ENCODE peak calls at places on chromosomes 5 and 9, in five cellular contexts. O is spleen, L is right lobe of liver, I is endothelial cell of umbilical vein, M is fibroblast of pulmonary artery. Q is an unnamed sample.

GRCh38 chr5:111583761-111584203 is 71.4 kb upstream of the STARD4 start:
- DNase-seq in O (no peak), I (no peak), M (no peak), L (no peak), Q (no peak)

GRCh38 chr5:175444060-175444904 is at the start of gene DRD1:
- DNase-seq in O (peak), L (peak), I (peak), M (peak), Q (no peak)

GRCh38 chr5:159175547-159175946 is 33.8 kb downstream of the RNF145 start:
- DNase-seq in I (peak), O (no peak), L (no peak), M (peak), Q (no peak)

GRCh38 chr9:135488527-135488926 is 8.9 kb downstream of the PPP1R26 start:
- DNase-seq in M (no peak), O (peak), I (no peak), L (peak), Q (no peak)

GRCh38 chr9:125749951-125750655 is 2.9 kb downstream of the PBX3 start:
- DNase-seq in I (peak), O (no peak), L (no peak), M (no peak), Q (no peak)

GRCh38 chr5:77231470-77232138 is 21.1 kb downstream of the PDE8B start:
- DNase-seq in M (no peak), O (no peak), L (no peak), I (no peak), Q (no peak)

GRCh38 chr9:93452710-93453046 is 703 bp downstream of the FAM120AOS start:
- DNase-seq in M (no peak), I (no peak), L (no peak), O (peak), Q (no peak)

GRCh38 chr9:134618823-134619454 is 22.7 kb upstream of the COL5A1 start:
- DNase-seq in I (no peak), L (peak), M (no peak), O (peak), Q (peak)

GRCh38 chr9:115104908-115105307 is 13.0 kb downstream of the TNC start:
- DNase-seq in O (no peak), M (no peak), L (no peak), I (no peak), Q (no peak)

GRCh38 chr5:151022511-151023018 is 2.2 kb downstream of the GPX3 start:
- DNase-seq in I (no peak), L (no peak), O (no peak), M (peak), Q (no peak)

GRCh38 chr9:113719919-113720318 is 156.2 kb upstream of the ZNF618 start:
- DNase-seq in L (no peak), I (no peak), M (no peak), O (peak), Q (no peak)

GRCh38 chr5:181160144-181160754 is 12.9 kb downstream of the OR2V2 start:
- DNase-seq in L (no peak), I (no peak), M (peak), O (peak), Q (peak)

GRCh38 chr9:125549465-125550215 is 157.4 kb downstream of the MAPKAP1 start:
- DNase-seq in I (peak), O (no peak), L (no peak), M (peak), Q (no peak)

GRCh38 chr9:117958726-117959125 is 254.5 kb downstream of the TLR4 start:
- DNase-seq in I (no peak), M (no peak), O (no peak), L (no peak), Q (no peak)

GRCh38 chr9:16013366-16013765 is 460.5 kb downstream of the CCDC171 start:
- DNase-seq in L (no peak), I (no peak), M (no peak), O (no peak), Q (no peak)

GRCh38 chr5:136028782-136029742 is at the start of gene TGFBI:
- DNase-seq in I (peak), M (peak), L (peak), O (peak), Q (peak)

GRCh38 chr9:89564257-89564878 is 40.4 kb upstream of the GADD45G start:
- DNase-seq in O (peak), L (no peak), I (peak), M (peak), Q (no peak)

DNA sequence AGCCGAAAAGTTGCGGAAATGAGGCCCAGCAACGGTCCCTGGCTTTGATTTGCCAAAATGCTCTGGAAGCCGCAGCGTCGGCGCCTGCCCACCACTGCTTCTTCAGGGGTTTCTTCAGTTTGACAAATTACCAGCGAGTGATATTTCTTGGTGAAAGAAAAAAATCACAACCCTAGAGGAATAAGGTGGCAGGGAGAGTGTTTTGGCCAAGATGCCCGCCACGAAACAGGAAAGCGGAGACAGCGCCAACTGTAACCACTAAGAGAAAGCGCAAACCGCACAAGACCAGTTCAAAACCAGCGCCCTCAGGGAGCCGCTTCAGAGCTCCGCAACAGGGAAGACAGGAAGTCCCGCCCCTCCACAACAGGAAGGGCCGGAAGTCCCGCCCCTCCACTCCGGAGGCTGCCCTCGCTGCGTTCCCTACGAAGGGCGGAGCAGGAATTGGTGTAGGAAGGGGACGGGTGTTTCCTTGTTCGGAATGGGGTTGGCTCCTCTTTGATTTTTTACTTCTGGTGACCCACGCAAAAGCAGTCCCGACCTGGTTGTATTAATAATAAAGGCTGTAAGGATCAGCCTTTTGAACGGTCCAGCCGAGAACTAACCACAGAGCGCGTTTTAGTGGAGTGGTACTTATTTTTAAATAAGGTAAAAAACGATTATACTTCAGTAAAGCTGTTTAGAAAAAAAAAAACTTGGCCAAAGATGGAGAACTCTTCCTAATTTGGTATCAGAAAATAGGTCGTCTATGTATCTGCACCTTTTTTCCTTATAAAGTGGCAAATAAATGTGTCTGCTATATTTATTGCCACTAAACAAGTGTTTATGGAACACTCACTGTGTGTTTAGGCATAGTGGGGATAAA is at the start of gene C5orf34:
- DNase-seq in L (peak), M (peak), I (peak), O (peak), Q (peak)
- TF ChIP-seq CTCF in L (no peak), M (no peak), I (no peak), O (no peak), Q (no peak)

DNA sequence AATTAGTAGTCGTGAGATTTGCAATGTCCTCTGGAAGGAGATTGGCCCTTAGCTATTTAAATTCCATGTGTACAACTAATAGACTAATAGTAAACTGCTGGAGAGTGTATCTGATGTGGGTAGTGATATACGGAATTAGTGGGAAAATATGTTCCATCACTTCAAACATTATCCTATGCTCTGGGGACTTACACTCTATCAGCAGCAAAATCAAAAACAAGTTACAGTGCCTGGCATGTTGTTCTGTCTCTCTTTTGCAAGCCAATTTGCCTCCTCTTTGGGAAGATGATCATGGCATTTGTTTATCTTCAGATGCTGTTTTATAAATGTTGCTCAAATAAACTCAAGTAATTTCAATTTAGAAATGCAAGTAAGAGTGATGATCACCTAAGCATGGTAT is 311.9 kb upstream of the ACO1 start:
- DNase-seq in O (no peak), L (no peak), M (no peak), I (no peak), Q (no peak)
- TF ChIP-seq CTCF in O (no peak), L (no peak), M (no peak), I (no peak), Q (no peak)

GRCh38 chr5:125412051-125412560 is 665.7 kb upstream of the ZNF608 start:
- DNase-seq in O (no peak), M (peak), L (no peak), I (peak), Q (no peak)
- TF ChIP-seq CTCF in O (no peak), M (peak), L (no peak), I (no peak), Q (no peak)

GRCh38 chr5:116964438-116964837 is 389.8 kb upstream of the SEMA6A start:
- DNase-seq in I (no peak), M (no peak), O (no peak), L (no peak), Q (no peak)
- TF ChIP-seq CTCF in I (no peak), M (no peak), O (no peak), L (no peak), Q (no peak)

Q was measured in CD14-positive monocyte.